ENCODE peak calls at places on chromosomes 12 and 14, in eight cellular contexts. F, S, K, I, R, V, N and A are unnamed samples. For H3K4me1, the result is how much of the 10 kb centered on the place peaks cover.

GRCh38 chr12:112870267-112870980 is 36.3 kb upstream of the OAS1 start:
- DNase-seq in F (no peak), N (no peak), S (no peak), V (no peak), I (peak), R (no peak), K (no peak), A (no peak)

GRCh38 chr14:47675489-47676300 is at the start of gene MDGA2:
- DNase-seq in S (peak), I (no peak), K (no peak), R (no peak), N (no peak), V (no peak), F (no peak), A (peak)

GRCh38 chr12:124392271-124392990 is 97.5 kb downstream of the RFLNA start:
- DNase-seq in V (peak), F (no peak), I (peak), K (no peak), N (no peak), S (peak), R (peak), A (no peak)

GRCh38 chr12:75856228-75856627 is 175.3 kb downstream of the PHLDA1 start:
- DNase-seq in R (no peak), V (no peak), N (no peak), S (no peak), I (no peak), K (no peak), F (no peak), A (no peak)

GRCh38 chr14:69043598-69044267 is 64.6 kb upstream of the ACTN1 start:
- DNase-seq in I (no peak), S (no peak), N (no peak), R (peak), V (no peak), F (peak), K (no peak), A (no peak)

GRCh38 chr12:125121095-125121494 is 55.9 kb downstream of the AACS start:
- DNase-seq in S (no peak), F (no peak), V (no peak), R (no peak), N (no peak), I (no peak), K (no peak), A (peak)

GRCh38 chr12:113133036-113133435 is 2.5 kb downstream of the RASAL1 start:
- DNase-seq in K (no peak), F (no peak), N (no peak), I (no peak), R (no peak), S (no peak), V (no peak), A (no peak)

GRCh38 chr14:24816929-24817637 is 183.1 kb upstream of the GZMB start:
- DNase-seq in F (no peak), N (no peak), V (no peak), R (peak), I (no peak), S (no peak), K (no peak), A (no peak)

GRCh38 chr14:75267141-75267601 is 11.5 kb upstream of the FOS start:
- DNase-seq in K (no peak), F (no peak), V (no peak), R (no peak), I (no peak), N (no peak), S (no peak), A (no peak)

GRCh38 chr12:11577658-11578260 is 71.7 kb upstream of the ETV6 start:
- DNase-seq in I (no peak), N (peak), F (no peak), S (no peak), K (no peak), R (no peak), V (no peak), A (no peak)

GRCh38 chr12:68403711-68404110 is 71.5 kb upstream of the MDM1 start:
- DNase-seq in F (no peak), K (no peak), S (no peak), V (no peak), R (no peak), I (no peak), N (no peak), A (no peak)

GRCh38 chr14:30966415-30967363 is 58.8 kb upstream of the AP4S1 start:
- DNase-seq in V (peak), R (no peak), S (no peak), F (no peak), I (no peak), K (no peak), N (peak), A (no peak)

GRCh38 chr12:112381421-112381897 is 772 bp downstream of the HECTD4 start:
- DNase-seq in I (peak), N (peak), V (no peak), R (no peak), K (peak), S (peak), F (no peak), A (no peak)

GRCh38 chr14:51023964-51024363 is 70.9 kb downstream of the TRIM9 start:
- DNase-seq in I (no peak), V (no peak), R (no peak), S (no peak), K (no peak), N (no peak), F (no peak), A (no peak)

GRCh38 chr14:64387738-64388532 is at the start of gene MTHFD1:
- DNase-seq in V (peak), I (peak), K (peak), N (peak), S (peak), R (peak), F (peak), A (peak)

GRCh38 chr14:73695997-73696396 is 18.2 kb downstream of the PNMA1 start:
- DNase-seq in F (no peak), I (no peak), S (no peak), K (no peak), N (no peak), R (no peak), V (no peak), A (no peak)

GRCh38 chr14:64930085-64930843 is 12.3 kb downstream of the GPX2 start:
- DNase-seq in I (no peak), K (no peak), V (no peak), R (no peak), S (no peak), F (no peak), N (no peak), A (no peak)

GRCh38 chr14:71688576-71688975 is 243.7 kb upstream of the RGS6 start:
- DNase-seq in V (no peak), N (peak), I (no peak), K (no peak), S (no peak), R (no peak), F (no peak), A (no peak)

GRCh38 chr12:9049520-9050133 is 60.3 kb downstream of the KLRG1 start:
- DNase-seq in K (peak), F (no peak), S (peak), R (no peak), I (no peak), N (peak), V (peak), A (no peak)

DNA sequence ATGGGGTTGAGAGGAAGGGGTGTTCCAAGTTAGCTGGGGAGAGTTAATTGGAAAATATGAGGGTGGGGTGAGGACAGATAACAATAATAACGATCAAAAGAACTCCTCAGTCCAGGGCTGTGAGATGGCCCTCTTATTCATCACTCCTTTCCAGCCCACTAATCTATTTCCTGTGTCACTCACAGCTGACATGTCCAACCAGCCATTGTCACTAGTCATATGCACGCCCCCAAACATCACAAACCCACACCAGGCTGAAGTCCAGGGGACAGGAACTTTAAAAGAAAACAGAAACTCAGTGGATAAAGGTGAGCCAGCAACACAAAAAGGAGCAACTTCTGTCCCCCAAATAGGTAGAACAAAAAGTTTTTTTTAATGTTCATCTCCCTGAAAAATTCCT is 910 bp downstream of the CALCOCO1 start:
- DNase-seq in F (no peak), S (no peak), K (no peak), I (no peak), N (peak), R (no peak), V (no peak), A (no peak)
- H3K4me3 ChIP-seq in F (peak), S (peak), K (peak), I (peak), N (peak), R (peak), V (peak), A (peak)

DNA sequence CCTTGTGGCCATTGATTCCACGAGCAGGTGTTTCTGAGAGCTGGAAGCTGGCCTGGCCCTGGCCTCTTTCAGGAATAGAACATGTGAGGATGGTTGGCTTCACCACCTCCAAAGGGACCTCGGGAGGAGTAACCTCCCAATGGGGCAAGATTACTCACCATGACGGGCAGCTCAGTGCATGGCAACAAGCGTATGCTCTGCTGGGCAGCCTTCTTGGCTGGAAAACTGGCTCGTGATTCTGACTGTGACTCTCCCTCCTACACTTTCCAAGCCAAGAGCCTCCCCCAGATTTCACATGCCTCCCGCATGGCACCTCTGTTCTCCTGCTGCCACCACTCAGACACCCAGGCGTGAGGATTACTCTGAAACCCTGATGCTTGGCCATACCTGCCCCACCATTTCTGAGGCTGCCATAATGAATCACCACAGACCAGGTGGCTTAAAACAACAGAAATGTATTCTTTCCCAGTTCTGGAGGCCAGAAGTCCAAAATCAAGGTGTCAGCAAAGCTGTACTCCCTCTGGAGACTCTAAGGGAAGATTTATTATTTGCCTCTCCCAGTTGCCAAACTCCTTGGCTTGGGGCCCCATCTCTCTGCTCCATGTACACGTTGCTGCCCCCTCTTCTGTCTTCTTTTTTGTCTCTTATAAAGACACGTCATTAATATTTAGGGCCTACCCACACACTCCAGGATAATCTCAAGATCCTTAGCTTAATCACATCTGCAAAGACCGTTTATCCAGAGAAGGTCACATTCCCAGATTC is 215.9 kb downstream of the CHST11 start:
- DNase-seq in S (no peak), K (no peak), R (peak), F (peak), I (no peak), N (peak), V (no peak), A (peak)
- H3K4me1 ChIP-seq in S (under half), K (half or more), R (under half), F (half or more), I (under half), N (half or more), V (under half), A (half or more)

GRCh38 chr12:132214906-132215643 is 70.8 kb downstream of the NOC4L start:
- DNase-seq in N (no peak), I (no peak), K (no peak), S (peak), F (no peak), R (no peak), V (no peak), A (no peak)

GRCh38 chr12:132215644-132215989 is 71.4 kb downstream of the NOC4L start:
- DNase-seq in F (no peak), V (no peak), I (no peak), S (no peak), R (no peak), N (no peak), K (no peak), A (no peak)

GRCh38 chr12:132217371-132217770 is 73.1 kb downstream of the NOC4L start:
- DNase-seq in I (no peak), K (no peak), S (no peak), F (no peak), N (no peak), V (no peak), R (no peak), A (no peak)

GRCh38 chr12:132217800-132218518 is 73.7 kb downstream of the NOC4L start:
- DNase-seq in N (no peak), K (no peak), F (no peak), R (no peak), I (no peak), S (no peak), V (no peak), A (no peak)

GRCh38 chr12:132216354-132216987 is 72.2 kb downstream of the NOC4L start:
- DNase-seq in S (no peak), F (no peak), I (no peak), R (no peak), K (no peak), V (no peak), N (no peak), A (peak)
- TF ChIP-seq CTCF in S (no peak), F (no peak), I (no peak), R (no peak), K (no peak), V (no peak), N (no peak), A (no peak)

GRCh38 chr14:61696753-61697318 is 1.5 kb downstream of the HIF1A start:
- DNase-seq in I (no peak), V (no peak), S (no peak), K (no peak), R (no peak), N (no peak), F (no peak), A (no peak)

GRCh38 chr14:61694830-61695694 is at the start of gene HIF1A:
- DNase-seq in S (peak), R (peak), V (peak), I (peak), N (peak), K (peak), F (peak), A (peak)

GRCh38 chr14:61695695-61696527 is 598 bp downstream of the HIF1A start:
- DNase-seq in K (peak), F (peak), S (peak), R (peak), N (peak), I (peak), V (no peak), A (peak)

GRCh38 chr14:61690982-61691381 is 4.3 kb upstream of the HIF1A start:
- DNase-seq in N (no peak), S (no peak), F (no peak), I (no peak), V (no peak), R (no peak), K (no peak), A (no peak)

DNA sequence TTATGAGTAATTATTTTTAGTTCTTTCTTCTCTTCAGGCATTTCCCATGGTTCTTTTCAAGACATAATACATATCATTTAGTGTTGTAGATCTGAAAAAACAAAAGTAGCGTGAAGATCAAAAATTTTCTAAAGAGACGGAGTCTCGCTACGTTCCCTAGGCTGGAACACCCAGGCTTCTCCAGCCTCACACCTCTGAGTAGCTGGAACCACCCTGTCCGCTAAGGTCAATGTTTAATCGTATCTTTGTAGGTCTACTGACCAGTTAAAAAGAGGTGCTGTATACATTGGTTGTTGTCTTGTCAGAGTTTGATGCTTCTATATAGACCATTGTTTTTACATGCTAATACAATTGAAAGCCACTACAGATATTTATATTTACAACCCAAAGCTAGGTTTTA is 1.3 kb upstream of the HIF1A start:
- DNase-seq in S (no peak), N (no peak), V (no peak), K (no peak), F (no peak), R (no peak), I (no peak), A (no peak)
- H3K4me3 ChIP-seq in S (no peak), N (peak), V (no peak), K (no peak), F (no peak), R (no peak), I (no peak), A (no peak)

DNA sequence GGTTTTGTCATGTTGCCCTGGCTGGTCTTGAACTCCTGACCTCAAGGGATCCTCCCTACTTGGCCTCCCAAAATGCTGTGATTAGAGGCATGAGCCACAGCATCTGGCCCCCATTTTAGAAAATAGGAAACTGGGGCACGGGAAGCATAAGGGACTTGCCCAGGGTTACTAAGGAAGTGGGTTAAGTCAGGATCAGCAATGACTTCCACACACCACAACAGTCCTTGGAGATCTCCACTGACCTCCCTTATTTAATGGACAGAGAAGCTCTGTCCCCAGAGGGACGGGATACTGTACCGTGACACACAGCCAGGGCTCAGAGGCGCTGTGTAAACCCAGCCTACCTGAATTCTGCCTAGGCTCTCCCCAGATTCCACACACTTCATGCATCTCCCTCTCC is 21.1 kb downstream of the SERPINA1 start:
- DNase-seq in F (peak), K (no peak), R (no peak), I (no peak), N (no peak), S (no peak), V (no peak), A (peak)
- H3K4me1 ChIP-seq in F (under half), K (under half), R (under half), I (under half), N (under half), S (under half), V (under half), A (under half)

DNA sequence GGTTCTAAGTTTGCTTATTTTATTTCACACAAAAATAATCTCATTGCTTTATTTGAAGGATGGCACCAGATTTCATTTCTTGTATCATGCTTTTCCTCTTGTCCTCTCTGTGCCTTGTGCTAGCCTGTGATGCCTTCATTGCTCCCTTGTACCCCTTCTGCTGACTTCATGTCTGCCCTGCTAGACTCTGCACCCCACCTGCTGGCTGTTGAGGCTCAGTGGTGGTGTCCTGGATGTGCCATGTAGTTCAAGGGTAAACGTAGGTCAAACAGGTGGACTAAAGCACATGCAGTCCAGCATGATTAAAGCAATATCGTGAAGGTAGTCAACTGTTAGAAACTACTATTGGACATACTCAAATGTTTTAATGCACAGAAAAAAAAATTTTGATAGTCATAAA is 21.6 kb downstream of the MRPS35 start:
- DNase-seq in K (peak), V (no peak), S (no peak), N (peak), R (no peak), I (no peak), F (no peak), A (no peak)
- TF ChIP-seq CTCF in K (peak), V (no peak), S (peak), N (peak), R (no peak), I (peak), F (no peak), A (no peak)

GRCh38 chr12:115920395-115921183 is 356.9 kb downstream of the MED13L start:
- DNase-seq in K (no peak), F (no peak), S (no peak), I (no peak), R (no peak), N (no peak), V (no peak), A (no peak)

GRCh38 chr12:115914122-115914521 is 363.4 kb downstream of the MED13L start:
- DNase-seq in F (no peak), S (no peak), K (no peak), N (no peak), V (no peak), R (no peak), I (no peak), A (no peak)

GRCh38 chr12:115918763-115919162 is 358.7 kb downstream of the MED13L start:
- DNase-seq in R (no peak), F (no peak), S (no peak), K (no peak), N (peak), I (no peak), V (no peak), A (no peak)

GRCh38 chr12:115912440-115912839 is 365.1 kb downstream of the MED13L start:
- DNase-seq in R (no peak), N (no peak), K (no peak), F (no peak), V (no peak), S (no peak), I (no peak), A (no peak)

GRCh38 chr12:115916910-115917668 is 360.4 kb downstream of the MED13L start:
- DNase-seq in N (peak), R (peak), I (peak), V (peak), S (peak), F (peak), K (peak), A (peak)
- H3K4me3 ChIP-seq in N (peak), R (no peak), I (peak), V (no peak), S (peak), F (no peak), K (no peak), A (no peak)

DNA sequence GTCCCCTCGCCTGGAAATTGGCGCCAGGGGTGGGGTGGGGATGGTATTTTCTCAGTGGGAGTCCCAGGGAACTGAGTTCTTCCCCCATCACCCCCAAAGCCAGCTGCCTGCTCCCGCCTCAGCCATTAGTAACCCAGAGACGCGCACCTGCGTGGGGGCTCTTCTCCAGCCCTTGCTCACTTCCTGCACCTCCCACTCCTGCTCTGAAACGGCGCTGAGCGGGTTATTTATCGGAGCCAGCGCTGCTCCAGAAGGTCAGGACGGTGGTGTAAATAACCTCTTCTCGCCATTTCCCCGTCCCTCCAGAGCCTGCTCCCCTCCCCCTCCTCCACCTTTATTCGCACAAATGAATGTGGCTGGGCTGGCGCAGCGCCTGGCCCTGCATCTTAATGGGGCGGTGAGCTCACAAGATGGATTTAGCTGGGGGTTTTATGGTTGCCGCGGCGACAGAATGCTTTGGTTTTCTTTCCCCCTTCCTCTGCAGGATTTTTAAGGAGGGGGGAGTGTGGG is 12.2 kb downstream of the GPR84 start:
- DNase-seq in V (no peak), F (peak), R (peak), I (no peak), K (peak), S (peak), N (no peak), A (peak)
- H3K4me1 ChIP-seq in V (under half), F (half or more), R (under half), I (under half), K (under half), S (half or more), N (under half), A (under half)

GRCh38 chr14:58146399-58146798 is 5.6 kb downstream of the ARMH4 start:
- DNase-seq in S (no peak), K (no peak), I (no peak), F (no peak), V (no peak), R (no peak), N (no peak), A (no peak)
- TF ChIP-seq CTCF in S (no peak), K (no peak), I (no peak), F (no peak), V (no peak), R (no peak), N (no peak), A (no peak)

GRCh38 chr12:38906482-38907170 is 1.2 kb upstream of the CPNE8 start:
- DNase-seq in K (no peak), S (peak), I (peak), F (peak), V (peak), N (peak), R (peak), A (peak)
- H3K4me3 ChIP-seq in K (no peak), S (peak), I (peak), F (peak), V (peak), N (peak), R (peak), A (peak)